ENCODE peak calls at places on chromosomes 3 and 15, in ten cellular contexts. Q is tibial artery, G is DND-41, J is SK-N-SH, O is AG10803, R is psoas muscle, P is HL-60, B is NB4, Y is fibroblast of mammary gland, E is endothelial cell. D is an unnamed sample.

GRCh38 chr3:175307642-175308041 is 448.5 kb downstream of the NAALADL2 start:
- DNase-seq in E (no peak), R (no peak), J (no peak), Q (no peak), Y (no peak), O (no peak), P (no peak), B (no peak), G (no peak), D (no peak)

GRCh38 chr3:172666873-172667694 is 43.8 kb downstream of the NCEH1 start:
- DNase-seq in Y (peak), G (peak), P (peak), Q (no peak), B (peak), J (peak), R (peak), O (peak), E (peak), D (no peak)

GRCh38 chr3:4928277-4928789 is 50.9 kb upstream of the BHLHE40 start:
- DNase-seq in Q (no peak), B (no peak), J (no peak), R (no peak), P (no peak), E (no peak), G (no peak), Y (no peak), O (no peak), D (no peak)

GRCh38 chr3:177026505-177027277 is 170.6 kb downstream of the TBL1XR1 start:
- DNase-seq in O (no peak), B (no peak), P (no peak), Y (peak), G (no peak), R (no peak), J (no peak), Q (no peak), E (no peak), D (no peak)

GRCh38 chr15:80996247-80996646 is 4.5 kb upstream of the TLNRD1 start:
- DNase-seq in G (no peak), J (no peak), Q (no peak), O (no peak), R (no peak), Y (peak), P (no peak), B (peak), E (no peak), D (no peak)

GRCh38 chr15:74631935-74632560 is 16.4 kb downstream of the CLK3 start:
- DNase-seq in B (peak), G (peak), Y (peak), Q (no peak), O (peak), R (peak), P (no peak), J (peak), E (peak), D (no peak)

GRCh38 chr15:70466895-70467529 is 296.3 kb downstream of the UACA start:
- DNase-seq in E (peak), P (no peak), O (peak), B (peak), Q (peak), G (peak), R (no peak), Y (peak), J (peak), D (peak)

GRCh38 chr3:170277833-170278586 is 55.8 kb downstream of the PRKCI start:
- DNase-seq in J (no peak), Y (no peak), E (no peak), B (no peak), O (no peak), P (no peak), R (no peak), G (no peak), Q (no peak), D (no peak)

GRCh38 chr3:12425850-12426579 is 58.3 kb upstream of the TSEN2 start:
- DNase-seq in B (no peak), Q (no peak), Y (no peak), J (peak), G (peak), P (no peak), R (no peak), E (no peak), O (no peak), D (no peak)

GRCh38 chr3:172317984-172318383 is 130.3 kb downstream of the GHSR start:
- DNase-seq in R (peak), O (peak), J (peak), E (no peak), G (no peak), Y (peak), B (peak), P (no peak), Q (no peak), D (no peak)

GRCh38 chr3:147843331-147843730 is 434.2 kb downstream of the ZIC1 start:
- DNase-seq in Y (peak), R (no peak), O (no peak), G (no peak), B (no peak), J (no peak), Q (no peak), P (no peak), E (no peak), D (no peak)

DNA sequence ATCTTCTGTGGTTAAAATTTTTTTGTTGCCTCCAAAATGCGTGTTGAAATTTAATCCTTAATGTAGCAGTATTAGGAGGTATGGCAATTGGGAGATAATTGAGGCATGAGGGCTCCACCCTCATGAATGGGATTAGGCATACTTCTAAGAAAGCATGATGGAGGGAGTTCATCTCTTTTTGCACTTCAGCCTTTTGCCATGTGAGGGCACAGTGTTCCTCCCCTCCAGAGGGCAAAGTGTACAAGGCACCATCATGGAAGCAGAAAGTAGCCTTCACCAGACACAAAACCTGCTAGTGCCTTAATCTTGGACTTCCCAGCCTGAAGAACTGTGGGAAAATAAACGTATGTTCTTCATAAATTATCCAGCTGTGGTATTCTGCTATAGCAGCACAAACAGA is 429.5 kb downstream of the ZIC1 start:
- DNase-seq in G (no peak), J (no peak), O (peak), B (peak), P (no peak), R (no peak), Y (peak), Q (no peak), E (no peak), D (no peak)
- TF ChIP-seq CTCF in G (peak), J (peak), O (peak), B (no peak), P (no peak), R (no peak), Y (peak), Q (no peak), E (no peak), D (peak)

DNA sequence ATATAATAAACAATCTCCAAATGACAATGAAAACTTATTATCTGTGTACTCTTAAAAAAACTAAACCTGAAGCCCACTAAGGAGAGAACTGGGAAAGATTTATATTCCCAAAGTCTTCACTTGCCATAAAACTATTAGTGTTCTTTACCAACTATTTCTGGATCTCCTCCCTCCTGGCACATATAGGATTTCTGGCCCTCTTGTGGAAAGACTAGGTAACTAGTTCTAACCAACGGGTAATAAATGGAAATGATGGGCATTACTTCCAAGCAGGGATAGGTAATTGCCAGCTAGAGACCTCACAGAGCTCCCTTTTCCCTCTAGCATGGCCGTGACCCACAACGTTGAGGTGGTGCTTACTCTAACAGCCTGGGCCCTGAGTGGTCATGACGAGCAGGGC is 110.1 kb downstream of the DNAH12 start:
- DNase-seq in E (no peak), Y (peak), P (no peak), R (no peak), J (peak), B (peak), G (no peak), O (peak), Q (no peak), D (no peak)
- TF ChIP-seq CTCF in E (peak), Y (peak), P (peak), R (peak), J (peak), B (peak), G (peak), O (peak), Q (peak), D (peak)

GRCh38 chr15:41218851-41219250 is 11.7 kb downstream of the EXD1 start:
- DNase-seq in G (no peak), B (no peak), P (no peak), R (no peak), J (no peak), E (no peak), O (no peak), Y (no peak), Q (no peak), D (no peak)

GRCh38 chr15:41219381-41219780 is 11.2 kb downstream of the EXD1 start:
- DNase-seq in B (no peak), O (no peak), Q (no peak), R (no peak), E (no peak), G (no peak), P (no peak), J (no peak), Y (no peak), D (no peak)

DNA sequence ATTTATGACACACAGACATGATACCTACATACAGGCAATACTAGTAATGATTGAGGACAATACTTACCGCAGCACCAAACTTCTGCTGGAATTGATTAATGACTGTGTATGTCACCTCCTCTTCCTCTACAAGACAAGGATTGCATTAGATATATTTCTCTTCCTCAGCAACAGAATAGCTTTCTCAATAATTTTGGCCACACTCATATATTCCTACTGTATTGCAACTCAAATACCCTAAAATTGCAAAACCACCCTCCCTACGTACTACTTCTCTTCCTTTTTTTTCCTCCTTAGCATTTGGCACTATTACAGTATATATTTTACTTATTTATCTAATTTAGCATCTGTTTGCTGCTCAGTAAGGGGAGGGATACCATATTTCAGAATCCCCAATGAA is 14.8 kb downstream of the EXD1 start:
- DNase-seq in R (no peak), O (peak), P (peak), Q (no peak), Y (no peak), J (no peak), B (peak), E (no peak), G (no peak), D (no peak)
- TF ChIP-seq CTCF in R (no peak), O (no peak), P (no peak), Q (no peak), Y (no peak), J (no peak), B (no peak), E (no peak), G (no peak), D (no peak)

DNA sequence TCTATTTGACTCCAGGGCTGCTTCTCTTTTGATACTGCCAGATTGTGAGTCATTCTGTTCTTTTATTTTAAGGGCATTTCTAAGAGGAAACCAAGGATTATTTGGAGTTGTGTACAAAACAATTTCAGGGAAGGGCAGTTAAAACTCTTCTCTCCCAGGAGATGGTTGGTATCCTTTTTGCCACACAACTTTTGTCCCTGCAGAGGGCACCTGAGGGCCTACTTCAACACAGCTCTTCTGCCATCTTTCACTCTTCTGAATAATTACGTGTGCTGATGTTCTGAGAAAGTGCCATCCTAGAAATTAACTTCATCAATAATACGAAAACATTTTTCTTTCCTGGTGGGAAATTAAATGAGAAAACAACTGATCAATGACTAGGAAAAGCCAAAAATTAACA is 75.7 kb upstream of the GADL1 start:
- DNase-seq in J (no peak), G (peak), Y (peak), B (peak), E (no peak), P (no peak), Q (no peak), O (peak), R (no peak), D (no peak)
- TF ChIP-seq CTCF in J (peak), G (peak), Y (peak), B (no peak), E (no peak), P (no peak), Q (no peak), O (peak), R (peak), D (peak)

GRCh38 chr3:9717050-9717555 is 13.5 kb downstream of the CPNE9 start:
- DNase-seq in P (no peak), E (no peak), O (no peak), J (no peak), Q (no peak), Y (no peak), B (no peak), G (no peak), R (no peak), D (no peak)

GRCh38 chr3:9715127-9715526 is 11.5 kb downstream of the CPNE9 start:
- DNase-seq in Y (no peak), Q (no peak), G (no peak), O (no peak), P (no peak), B (no peak), J (no peak), E (no peak), R (no peak), D (no peak)

GRCh38 chr3:9718118-9718517 is 13.4 kb upstream of the BRPF1 start:
- DNase-seq in R (no peak), O (no peak), E (no peak), P (no peak), B (no peak), J (no peak), G (no peak), Y (no peak), Q (no peak), D (no peak)

GRCh38 chr3:9717563-9717962 is 13.9 kb downstream of the CPNE9 start:
- DNase-seq in P (no peak), Y (no peak), O (no peak), R (no peak), E (no peak), G (no peak), B (no peak), J (no peak), Q (no peak), D (no peak)

DNA sequence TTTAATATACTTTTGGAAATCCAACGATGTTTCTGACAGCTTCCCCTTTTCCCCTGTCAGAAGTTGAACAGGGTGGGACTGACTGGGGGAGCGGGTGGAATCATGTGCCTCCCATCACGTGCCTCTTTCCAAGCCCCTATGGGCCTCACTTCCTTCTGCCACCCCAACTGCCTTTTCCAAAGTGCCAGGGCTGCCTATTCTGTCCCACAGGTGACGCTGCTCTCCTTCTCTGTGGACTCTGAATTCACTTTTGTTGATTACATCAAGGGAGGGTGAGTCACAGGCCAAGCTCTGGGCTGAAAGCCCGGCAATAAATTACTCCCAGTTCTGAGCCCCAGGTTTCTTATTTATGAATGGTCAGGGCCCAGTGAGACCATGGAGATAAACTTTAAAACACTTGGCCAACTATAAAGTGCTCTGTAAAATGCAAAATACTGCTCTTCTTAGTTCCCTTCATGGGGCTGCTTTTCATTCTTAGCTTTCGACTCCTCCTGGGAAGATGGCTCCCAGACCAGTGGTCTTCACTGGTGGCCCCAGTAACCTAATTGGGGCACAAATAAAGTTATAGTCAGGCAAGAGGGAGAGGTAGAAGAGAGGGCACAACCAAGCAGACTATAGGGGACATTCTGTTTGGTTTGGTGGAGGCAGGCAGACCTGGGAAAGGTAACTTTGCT is 12.3 kb downstream of the CPNE9 start:
- DNase-seq in O (peak), R (peak), J (no peak), Q (peak), Y (peak), B (peak), P (peak), E (no peak), G (no peak), D (no peak)
- TF ChIP-seq CTCF in O (peak), R (peak), J (peak), Q (peak), Y (peak), B (peak), P (peak), E (no peak), G (peak), D (peak)

GRCh38 chr15:79161837-79162508 is 71.4 kb upstream of the RASGRF1 start:
- DNase-seq in P (no peak), J (no peak), R (no peak), Q (no peak), G (no peak), B (no peak), Y (no peak), O (no peak), E (no peak), D (no peak)
- TF ChIP-seq CTCF in P (no peak), J (no peak), R (no peak), Q (no peak), G (no peak), B (no peak), Y (no peak), O (no peak), E (no peak), D (no peak)

D was measured in chondrocyte.